ENCODE peak calls at places on chromosomes 4 and X, in ten cellular contexts. F, R, H, B, Q, P, T, X, G and O are unnamed samples.

GRCh38 chrX:51035746-51036145 is 125.2 kb downstream of the BMP15 start:
- DNase-seq in G (no peak), Q (no peak), F (no peak), T (no peak), X (no peak), B (no peak), R (no peak), H (no peak), P (no peak), O (no peak)

GRCh38 chrX:3176439-3176820 is 135.2 kb downstream of the ARSF start:
- DNase-seq in T (no peak), R (peak; percentile 65), H (no peak), Q (peak; percentile 67), X (peak; percentile 15), G (no peak), B (peak; percentile 13), P (peak; percentile 76), F (no peak), O (no peak)

GRCh38 chr4:2624782-2625548 is 88.5 kb downstream of the FAM193A start:
- DNase-seq in P (no peak), Q (no peak), F (no peak), B (no peak), X (no peak), G (no peak), R (no peak), T (no peak), H (peak; percentile 53), O (no peak)

GRCh38 chr4:8504279-8505007 is 63.9 kb downstream of the TRMT44 start:
- DNase-seq in P (no peak), Q (no peak), B (no peak), X (peak; percentile 12), H (no peak), F (no peak), G (no peak), R (peak; percentile 66), T (no peak), O (no peak)

GRCh38 chrX:72128881-72129280 is 2.8 kb downstream of the RTL5 start:
- DNase-seq in Q (peak; percentile 18), H (no peak), T (no peak), X (no peak), P (peak; percentile 18), R (no peak), F (no peak), G (no peak), B (peak; percentile 2), O (no peak)

GRCh38 chr4:48017108-48017527 is 546 bp downstream of the NIPAL1 start:
- DNase-seq in G (peak; percentile 5), T (no peak), P (peak; percentile 72), B (peak; percentile 90), Q (peak; percentile 77), H (peak; percentile 65), F (peak; percentile 46), X (peak; percentile 87), R (peak; percentile 87), O (peak; percentile 74)

GRCh38 chr4:86685401-86685800 is 91.3 kb downstream of the PTPN13 start:
- DNase-seq in G (no peak), X (peak; percentile 7), T (no peak), R (no peak), Q (no peak), P (peak; percentile 45), F (no peak), B (no peak), H (no peak), O (no peak)

GRCh38 chrX:84469226-84469625 is 33.0 kb downstream of the HDX start:
- DNase-seq in G (no peak), F (no peak), Q (peak; percentile 41), R (peak; percentile 40), X (no peak), B (peak; percentile 17), P (peak; percentile 64), H (no peak), T (no peak), O (peak; percentile 51)

GRCh38 chr4:185202984-185203379 is 818 bp downstream of the CFAP97 start:
- DNase-seq in P (no peak), H (no peak), F (no peak), Q (no peak), G (no peak), R (no peak), T (no peak), X (no peak), B (no peak), O (no peak)

GRCh38 chrX:51902651-51903050 is 9.2 kb downstream of the MAGED1 start:
- DNase-seq in P (no peak), F (no peak), H (no peak), T (no peak), Q (no peak), X (no peak), R (no peak), B (no peak), G (no peak), O (no peak)

GRCh38 chr4:80225628-80226027 is 28.3 kb downstream of the PRDM8 start:
- DNase-seq in Q (no peak), B (no peak), P (peak; percentile 61), H (no peak), F (no peak), X (peak; percentile 13), G (no peak), T (no peak), R (no peak), O (no peak)

GRCh38 chrX:121761845-121762244 is 714.4 kb downstream of the GLUD2 start:
- DNase-seq in F (no peak), P (no peak), B (no peak), H (no peak), T (no peak), X (no peak), Q (no peak), R (no peak), G (no peak), O (no peak)

GRCh38 chrX:150546711-150547153 is 21.7 kb upstream of the MTM1 start:
- DNase-seq in P (no peak), T (no peak), B (no peak), X (no peak), G (no peak), F (no peak), Q (no peak), R (no peak), H (peak; percentile 68), O (no peak)

GRCh38 chr4:189206953-189207352 is 733.7 kb upstream of the FRG1 start:
- DNase-seq in F (no peak), X (no peak), Q (peak; percentile 1), T (no peak), B (no peak), G (no peak), P (no peak), R (no peak), H (no peak), O (no peak)

GRCh38 chr4:70399319-70399718 is 1.6 kb downstream of the OPRPN start:
- DNase-seq in R (no peak), Q (no peak), B (no peak), T (no peak), H (no peak), F (no peak), X (no peak), P (no peak), G (no peak), O (peak; percentile 64)

GRCh38 chr4:25792200-25792791 is 70.5 kb downstream of the SEL1L3 start:
- DNase-seq in G (no peak), Q (peak; percentile 31), H (no peak), R (no peak), P (no peak), B (peak; percentile 57), X (peak; percentile 23), T (peak; percentile 7), F (peak; percentile 54), O (no peak)

GRCh38 chr4:176123710-176124407 is 58.2 kb downstream of the WDR17 start:
- DNase-seq in R (peak; percentile 20), X (no peak), H (no peak), F (no peak), T (no peak), Q (peak; percentile 37), G (no peak), B (peak; percentile 49), P (peak; percentile 35), O (peak; percentile 10)

GRCh38 chr4:601612-602558 is 23.5 kb upstream of the PDE6B start:
- DNase-seq in F (no peak), X (no peak), P (no peak), B (no peak), T (no peak), Q (no peak), G (no peak), R (no peak), H (peak; percentile 19), O (no peak)

GRCh38 chrX:118116308-118117068 is at the start of gene KLHL13:
- DNase-seq in X (no peak), T (no peak), Q (no peak), R (peak; percentile 60), G (no peak), B (peak; percentile 41), F (no peak), P (peak; percentile 26), H (peak; percentile 65), O (peak; percentile 3)

GRCh38 chrX:151006410-151007109 is 23.4 kb downstream of the HMGB3 start:
- DNase-seq in F (no peak), B (no peak), T (no peak), P (no peak), H (no peak), G (no peak), Q (no peak), R (no peak), X (no peak), O (no peak)

GRCh38 chr4:13654158-13654797 is 26.8 kb upstream of the BOD1L1 start:
- DNase-seq in R (peak; percentile 90), G (peak; percentile 63), X (no peak), T (peak; percentile 74), P (peak; percentile 69), F (peak; percentile 81), B (no peak), H (peak; percentile 86), Q (peak; percentile 70), O (peak; percentile 69)

GRCh38 chr4:66225539-66225938 is 555.2 kb upstream of the EPHA5 start:
- DNase-seq in B (no peak), T (no peak), X (no peak), F (no peak), P (no peak), R (no peak), G (no peak), H (no peak), Q (no peak), O (no peak)

GRCh38 chr4:168440442-168441264 is 39.6 kb downstream of the DDX60L start:
- DNase-seq in B (peak; percentile 92), X (peak; percentile 36), P (peak; percentile 74), Q (peak; percentile 78), F (no peak), T (no peak), G (no peak), H (no peak), R (peak; percentile 72), O (peak; percentile 79)

GRCh38 chrX:66023726-66024467 is 16.0 kb downstream of the VSIG4 start:
- DNase-seq in B (no peak), T (no peak), Q (no peak), P (no peak), F (no peak), R (no peak), G (no peak), X (no peak), H (no peak), O (no peak)

GRCh38 chr4:173538148-173538902 is 8.3 kb upstream of the HAND2 start:
- DNase-seq in X (no peak), T (no peak), G (no peak), P (peak; percentile 17), H (peak; percentile 81), B (no peak), R (no peak), Q (no peak), F (no peak), O (no peak)

GRCh38 chrX:68930576-68931317 is 101.9 kb downstream of the EFNB1 start:
- DNase-seq in G (no peak), X (no peak), T (no peak), P (no peak), R (peak; percentile 58), Q (no peak), H (no peak), F (no peak), B (no peak), O (no peak)

GRCh38 chr4:188603646-188604045 is 464.4 kb downstream of the TRIML1 start:
- DNase-seq in F (no peak), R (peak; percentile 23), G (no peak), X (no peak), Q (no peak), B (no peak), P (peak; percentile 51), H (no peak), T (no peak), O (peak; percentile 41)

GRCh38 chr4:138199568-138200235 is 42.4 kb downstream of the SLC7A11 start:
- DNase-seq in F (peak; percentile 39), Q (no peak), R (peak; percentile 20), G (no peak), H (no peak), P (no peak), X (peak; percentile 85), T (no peak), B (peak; percentile 36), O (peak; percentile 56)